ENCODE peak calls at places on chromosomes 3 and 15, in five cellular contexts. T is CD4-positive, CD25-positive, alpha-beta regulatory T cell; O is pancreas; V is HepG2; W is hepatocyte. S is an unnamed sample. For H3K9me3 and H3K4me1, the result is how much of the 10 kb centered on the place peaks cover.

GRCh38 chr3:168061332-168061996 is 34.3 kb downstream of the GOLIM4 start:
- DNase-seq in T (peak), O (no peak), V (peak), W (no peak), S (no peak)

GRCh38 chr3:123584284-123584987 is 417 bp downstream of the HACD2 start:
- DNase-seq in T (peak), O (peak), V (no peak), W (peak), S (peak)

GRCh38 chr3:17678116-17678741 is 64.2 kb downstream of the TBC1D5 start:
- DNase-seq in T (peak), O (no peak), V (no peak), W (no peak), S (no peak)

GRCh38 chr15:62391565-62392262 is 226.6 kb upstream of the C2CD4B start:
- DNase-seq in T (peak), O (peak), V (peak), W (peak), S (peak)

GRCh38 chr3:196631655-196632032 is 7.8 kb upstream of the NRROS start:
- DNase-seq in T (no peak), O (no peak), V (no peak), W (no peak), S (no peak)

GRCh38 chr3:196135693-196136639 is 54.1 kb upstream of the TFRC start:
- DNase-seq in T (no peak), O (no peak), V (no peak), W (peak), S (peak)

GRCh38 chr3:124986153-124987143 is 51.9 kb upstream of the MUC13 start:
- DNase-seq in T (no peak), O (no peak), V (no peak), W (peak), S (no peak)

GRCh38 chr15:28006116-28006911 is 92.8 kb downstream of the OCA2 start:
- DNase-seq in T (no peak), O (no peak), V (no peak), W (no peak), S (no peak)

GRCh38 chr3:194077602-194078001 is 58.3 kb upstream of the HES1 start:
- DNase-seq in T (no peak), O (no peak), V (no peak), W (no peak), S (no peak)

GRCh38 chr15:45401665-45402161 is 23.4 kb upstream of the GATM start:
- DNase-seq in T (peak), O (no peak), V (no peak), W (no peak), S (no peak)

GRCh38 chr3:155746703-155747102 is 1.8 kb upstream of the PLCH1 start:
- DNase-seq in T (no peak), O (no peak), V (peak), W (no peak), S (no peak)

GRCh38 chr3:10483364-10483675 is 22.1 kb downstream of the ATP2B2 start:
- DNase-seq in T (no peak), O (no peak), V (no peak), W (no peak), S (no peak)

GRCh38 chr3:99902091-99902490 is 84.4 kb downstream of the CMSS1 start:
- DNase-seq in T (no peak), O (no peak), V (no peak), W (no peak), S (no peak)

GRCh38 chr3:124791639-124792111 is 61.4 kb downstream of the UMPS start:
- DNase-seq in T (no peak), O (no peak), V (no peak), W (peak), S (no peak)

GRCh38 chr3:126287536-126288181 is 69.5 kb downstream of the KLF15 start:
- DNase-seq in T (no peak), O (peak), V (peak), W (peak), S (peak)

GRCh38 chr3:176581589-176581988 is 615.7 kb downstream of the TBL1XR1 start:
- DNase-seq in T (no peak), O (no peak), V (no peak), W (no peak), S (no peak)

GRCh38 chr3:185151959-185152432 is 864 bp downstream of the C3orf70 start:
- DNase-seq in T (no peak), O (no peak), V (no peak), W (no peak), S (no peak)

GRCh38 chr15:69538381-69538780 is 85.8 kb downstream of the RPLP1 start:
- DNase-seq in T (no peak), O (no peak), V (no peak), W (no peak), S (no peak)

GRCh38 chr3:195802795-195803194 is 8.9 kb downstream of the MUC4 start:
- DNase-seq in T (peak), O (no peak), V (no peak), W (peak), S (no peak)

GRCh38 chr3:101938262-101938847 is 89.0 kb downstream of the NFKBIZ start:
- DNase-seq in T (peak), O (no peak), V (no peak), W (no peak), S (no peak)

GRCh38 chr15:65918357-65918920 is 49.1 kb downstream of the RAB11A start:
- DNase-seq in T (no peak), O (no peak), V (no peak), W (no peak), S (no peak)

GRCh38 chr15:68564173-68564572 is 14.6 kb upstream of the CORO2B start:
- DNase-seq in T (no peak), O (no peak), V (no peak), W (no peak), S (no peak)

GRCh38 chr15:99605490-99605931 is 39.7 kb downstream of the MEF2A start:
- DNase-seq in T (no peak), O (no peak), V (no peak), W (no peak), S (no peak)

GRCh38 chr3:152276688-152277087 is 8.0 kb downstream of the MBNL1 start:
- DNase-seq in T (no peak), O (no peak), V (no peak), W (no peak), S (no peak)

GRCh38 chr3:100518983-100519382 is 26.6 kb downstream of the TMEM45A start:
- DNase-seq in T (no peak), O (no peak), V (no peak), W (no peak), S (no peak)

GRCh38 chr3:140719841-140720240 is 42.0 kb downstream of the TRIM42 start:
- DNase-seq in T (no peak), O (no peak), V (no peak), W (no peak), S (no peak)

GRCh38 chr15:68610825-68611224 is 32.0 kb downstream of the CORO2B start:
- DNase-seq in T (no peak), O (no peak), V (no peak), W (no peak), S (no peak)

GRCh38 chr15:88954431-88955277 is 41.5 kb upstream of the MFGE8 start:
- DNase-seq in T (no peak), O (no peak), V (no peak), W (peak), S (no peak)

GRCh38 chr3:117160176-117160575 is 450.6 kb downstream of the TUSC7 start:
- DNase-seq in T (no peak), O (no peak), V (no peak), W (no peak), S (no peak)

GRCh38 chr15:39079296-39079834 is 501.5 kb upstream of the THBS1 start:
- DNase-seq in T (no peak), O (no peak), V (no peak), W (peak), S (no peak)

GRCh38 chr3:189900578-189900977 is 220.1 kb downstream of the P3H2 start:
- DNase-seq in T (no peak), O (no peak), V (no peak), W (no peak), S (no peak)

GRCh38 chr3:12501360-12502020 is 17.2 kb downstream of the TSEN2 start:
- DNase-seq in T (no peak), O (no peak), V (no peak), W (no peak), S (no peak)

GRCh38 chr3:79598594-79598993 is 169.2 kb downstream of the ROBO1 start:
- DNase-seq in T (no peak), O (no peak), V (no peak), W (peak), S (no peak)

GRCh38 chr15:25241241-25241801 is 197.5 kb downstream of the UBE3A start:
- DNase-seq in T (no peak), O (peak), V (no peak), W (no peak), S (peak)

GRCh38 chr15:25242166-25242879 is 196.5 kb downstream of the UBE3A start:
- DNase-seq in T (no peak), O (peak), V (no peak), W (no peak), S (peak)

GRCh38 chr15:25243800-25244097 is 195.1 kb downstream of the UBE3A start:
- DNase-seq in T (no peak), O (peak), V (no peak), W (no peak), S (peak)

GRCh38 chr15:25244731-25245585 is 193.9 kb downstream of the UBE3A start:
- DNase-seq in T (no peak), O (peak), V (no peak), W (no peak), S (peak)

DNA sequence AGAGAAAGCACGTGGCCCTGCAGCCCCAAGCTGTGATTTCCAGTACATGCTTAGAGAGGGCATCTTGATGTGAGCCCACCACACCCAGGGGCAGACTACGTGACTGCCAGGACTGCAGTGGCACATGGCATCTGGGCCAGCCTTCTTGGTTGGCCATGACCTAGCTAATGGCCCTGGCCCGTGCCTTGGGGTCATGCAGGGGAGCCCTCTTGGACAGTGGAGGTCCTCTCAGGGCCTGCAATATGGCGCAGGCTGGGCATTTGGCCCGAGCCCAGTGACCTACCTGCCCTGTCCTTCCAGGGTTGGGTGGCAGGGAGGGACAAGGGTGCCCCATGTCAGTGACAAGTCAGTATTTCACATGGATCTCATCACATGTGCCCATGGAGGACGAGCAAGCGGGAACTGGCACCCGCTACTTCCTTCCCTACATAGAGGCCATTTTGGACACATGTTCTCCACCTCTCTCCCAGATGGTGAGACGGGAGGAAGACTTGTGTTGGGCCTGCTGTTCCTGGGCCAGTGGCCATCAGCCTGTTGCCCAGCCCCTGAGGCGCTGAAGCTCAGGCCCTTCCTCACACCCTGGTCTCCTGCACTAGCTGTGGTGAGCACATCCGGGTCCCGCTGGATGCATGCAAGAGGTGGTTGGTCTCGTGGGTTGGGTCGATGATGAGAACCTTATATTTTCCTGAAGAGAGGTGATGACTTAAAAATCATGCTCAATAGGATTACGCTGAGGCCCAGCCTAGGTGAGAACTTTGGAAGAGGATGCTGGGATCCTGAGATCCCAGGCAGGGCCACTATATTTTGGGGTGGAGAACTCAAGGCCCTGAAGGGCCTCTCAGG is 195.6 kb downstream of the UBE3A start:
- DNase-seq in T (no peak), O (peak), V (no peak), W (no peak), S (peak)
- H3K9me3 ChIP-seq in T (half or more), O (under half), V (half or more), W (under half), S (under half)

DNA sequence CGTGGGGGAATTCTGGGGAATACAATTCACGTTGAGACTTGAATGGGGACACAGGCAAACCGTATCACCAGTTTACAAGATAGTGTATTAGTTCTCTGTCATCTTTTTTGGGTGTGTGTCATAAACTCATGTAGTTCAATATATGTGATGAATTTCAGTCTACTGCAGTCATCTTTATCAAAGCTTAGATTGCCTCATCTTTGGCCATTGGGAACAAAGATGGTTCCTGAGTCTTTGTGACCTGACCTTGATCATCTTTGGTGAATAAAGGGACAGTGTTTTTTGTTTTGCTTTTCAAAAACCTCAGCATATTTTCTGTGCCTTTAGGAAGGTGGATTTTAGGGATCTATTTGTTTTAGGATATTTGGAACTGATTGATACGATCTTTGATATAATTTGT is 23.3 kb downstream of the LRCH3 start:
- DNase-seq in T (no peak), O (no peak), V (peak), W (no peak), S (no peak)
- H3K27ac ChIP-seq in T (no peak), O (no peak), V (no peak), W (no peak), S (no peak)

GRCh38 chr3:172266103-172266502 is 182.2 kb downstream of the GHSR start:
- DNase-seq in T (no peak), O (no peak), V (no peak), W (no peak), S (no peak)
- H3K4me1 ChIP-seq in T (under half), O (under half), V (under half), W (under half), S (under half)

DNA sequence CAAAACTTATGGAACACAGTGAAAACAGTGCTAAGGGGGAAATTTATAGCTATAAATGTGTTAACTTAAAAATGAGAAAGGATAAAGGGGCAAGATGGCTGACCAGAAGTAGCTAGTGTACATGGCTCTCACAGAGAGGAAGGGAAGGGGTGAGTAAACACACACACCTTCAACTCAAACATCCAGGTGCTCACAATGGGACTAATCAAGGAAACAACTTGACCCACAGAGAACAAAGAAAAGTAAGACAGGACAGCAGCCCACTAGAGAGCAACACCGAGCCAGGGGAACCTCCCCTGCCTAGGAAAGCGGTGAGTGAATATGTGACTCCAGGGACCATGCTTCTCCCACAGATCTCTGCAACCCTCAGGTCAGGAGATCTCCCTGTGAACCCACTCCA is 85.0 kb upstream of the UBP1 start:
- DNase-seq in T (no peak), O (no peak), V (no peak), W (no peak), S (no peak)
- H3K9me3 ChIP-seq in T (under half), O (under half), V (under half), W (under half), S (under half)